ENCODE peak calls at places on chromosomes 16 and 17, in eight cellular contexts. K, B, Z, C, H, V, W and A are unnamed samples.

GRCh38 chr17:20944014-20944905 is 98.6 kb downstream of the USP22 start:
- DNase-seq in K (no peak), B (no peak), Z (no peak), C (peak; percentile 68), H (peak; percentile 19), V (peak; percentile 58), W (no peak), A (no peak)

GRCh38 chr17:77882481-77883212 is 75.9 kb upstream of the TNRC6C start:
- DNase-seq in K (peak; percentile 48), B (peak; percentile 31), Z (no peak), C (peak; percentile 51), H (no peak), V (no peak), W (peak; percentile 95), A (no peak)

GRCh38 chr16:87359121-87359520 is 24.5 kb downstream of the FBXO31 start:
- DNase-seq in K (no peak), B (no peak), Z (no peak), C (no peak), H (no peak), V (no peak), W (no peak), A (no peak)

GRCh38 chr16:7614022-7614795 is 281.6 kb downstream of the RBFOX1 start:
- DNase-seq in K (no peak), B (no peak), Z (no peak), C (no peak), H (no peak), V (no peak), W (no peak), A (no peak)

GRCh38 chr17:16415031-16415924 is at the start of gene TRPV2:
- DNase-seq in K (no peak), B (no peak), Z (peak; percentile 55), C (peak; percentile 65), H (peak; percentile 45), V (no peak), W (peak; percentile 71), A (no peak)

GRCh38 chr16:17467923-17468540 is 2.7 kb downstream of the XYLT1 start:
- DNase-seq in K (peak; percentile 79), B (no peak), Z (peak; percentile 26), C (peak; percentile 80), H (peak; percentile 84), V (no peak), W (peak; percentile 62), A (peak; percentile 70)

GRCh38 chr17:80953471-80954315 is 37.9 kb upstream of the CHMP6 start:
- DNase-seq in K (no peak), B (no peak), Z (no peak), C (no peak), H (peak; percentile 1), V (no peak), W (no peak), A (no peak)

GRCh38 chr16:56506941-56507340 is 12.9 kb downstream of the BBS2 start:
- DNase-seq in K (no peak), B (no peak), Z (no peak), C (no peak), H (no peak), V (no peak), W (no peak), A (no peak)

GRCh38 chr16:49021136-49021535 is 260.5 kb downstream of the CBLN1 start:
- DNase-seq in K (no peak), B (no peak), Z (no peak), C (no peak), H (peak; percentile 25), V (no peak), W (no peak), A (no peak)

GRCh38 chr16:1318268-1318545 is 8.8 kb downstream of the UBE2I start:
- DNase-seq in K (no peak), B (no peak), Z (no peak), C (no peak), H (no peak), V (no peak), W (no peak), A (no peak)

GRCh38 chr17:28585891-28586290 is 9.2 kb upstream of the ALDOC start:
- DNase-seq in K (no peak), B (no peak), Z (no peak), C (no peak), H (no peak), V (no peak), W (no peak), A (no peak)

GRCh38 chr16:22171953-22172352 is 9.6 kb downstream of the SDR42E2 start:
- DNase-seq in K (no peak), B (no peak), Z (no peak), C (no peak), H (no peak), V (no peak), W (no peak), A (no peak)

GRCh38 chr17:80252871-80253270 is 7.8 kb upstream of the RNF213 start:
- DNase-seq in K (peak; percentile 28), B (no peak), Z (peak; percentile 93), C (peak; percentile 84), H (peak; percentile 70), V (peak; percentile 76), W (peak; percentile 89), A (no peak)

GRCh38 chr17:78343099-78343432 is 16.8 kb downstream of the SOCS3 start:
- DNase-seq in K (peak; percentile 82), B (no peak), Z (peak; percentile 62), C (peak; percentile 60), H (no peak), V (peak; percentile 72), W (no peak), A (peak; percentile 92)

GRCh38 chr17:56595831-56596740 is 2.6 kb downstream of the NOG start:
- DNase-seq in K (peak; percentile 36), B (no peak), Z (no peak), C (no peak), H (peak; percentile 59), V (no peak), W (no peak), A (peak; percentile 50)

GRCh38 chr16:61834082-61834481 is 202.2 kb downstream of the CDH8 start:
- DNase-seq in K (no peak), B (no peak), Z (no peak), C (no peak), H (no peak), V (no peak), W (no peak), A (no peak)

GRCh38 chr16:35909351-35909954 is 2450.0 kb downstream of the TP53TG3F start:
- DNase-seq in K (no peak), B (no peak), Z (no peak), C (no peak), H (no peak), V (no peak), W (no peak), A (no peak)

GRCh38 chr17:37516131-37516561 is 26.5 kb downstream of the DUSP14 start:
- DNase-seq in K (no peak), B (no peak), Z (no peak), C (no peak), H (no peak), V (no peak), W (no peak), A (peak; percentile 70)

GRCh38 chr17:49157784-49158183 is 25.2 kb downstream of the B4GALNT2 start:
- DNase-seq in K (no peak), B (no peak), Z (peak; percentile 81), C (no peak), H (no peak), V (no peak), W (no peak), A (no peak)

GRCh38 chr16:2791174-2791573 is 3.8 kb upstream of the PRSS33 start:
- DNase-seq in K (no peak), B (no peak), Z (no peak), C (no peak), H (no peak), V (no peak), W (peak; percentile 27), A (no peak)

DNA sequence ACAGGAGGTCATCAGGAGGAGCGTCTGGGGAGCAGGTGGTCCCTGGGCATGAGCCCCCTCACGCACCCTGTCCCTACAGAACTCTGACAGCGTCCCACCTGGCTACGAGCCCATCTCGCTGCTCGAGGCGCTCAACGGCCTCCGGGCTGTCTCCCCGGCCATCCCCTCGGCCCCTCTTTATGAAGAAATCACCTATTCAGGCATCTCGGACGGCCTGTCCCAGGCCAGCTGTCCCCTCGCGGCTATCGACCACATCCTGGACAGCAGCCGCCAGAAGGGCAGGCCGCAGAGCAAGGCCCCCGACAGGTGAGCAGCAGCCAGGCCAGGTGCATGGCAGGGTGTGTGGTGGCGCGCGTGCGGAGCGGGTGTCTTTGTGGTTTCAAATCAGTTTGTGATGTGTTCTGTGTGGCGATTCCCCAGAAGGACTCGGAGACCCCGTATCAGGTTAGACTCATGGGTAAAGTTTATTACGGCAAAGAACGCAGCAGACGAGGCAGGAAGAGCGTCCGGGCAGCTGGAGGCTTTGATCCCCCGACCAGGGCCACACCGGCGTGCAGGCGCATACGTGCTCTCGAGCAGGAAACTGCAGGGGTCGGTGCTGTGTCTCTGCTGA is 11.8 kb upstream of the NUDT16L1 start:
- DNase-seq in K (no peak), B (no peak), Z (no peak), C (no peak), H (no peak), V (no peak), W (no peak), A (no peak)
- H3K27ac ChIP-seq in K (no peak overlapping the region), B (peak overlapping the region; percentile 49), Z (no peak overlapping the region), C (no peak overlapping the region), H (no peak overlapping the region), V (peak overlapping the region; percentile 95), W (no peak overlapping the region), A (no peak overlapping the region)

GRCh38 chr16:10862432-10862831 is 14.6 kb upstream of the CIITA start:
- DNase-seq in K (peak; percentile 75), B (no peak), Z (no peak), C (no peak), H (no peak), V (peak; percentile 78), W (no peak), A (no peak)
- H3K27ac ChIP-seq in K (no peak overlapping the region), B (no peak overlapping the region), Z (no peak overlapping the region), C (no peak overlapping the region), H (no peak overlapping the region), V (no peak overlapping the region), W (no peak overlapping the region), A (no peak overlapping the region)

DNA sequence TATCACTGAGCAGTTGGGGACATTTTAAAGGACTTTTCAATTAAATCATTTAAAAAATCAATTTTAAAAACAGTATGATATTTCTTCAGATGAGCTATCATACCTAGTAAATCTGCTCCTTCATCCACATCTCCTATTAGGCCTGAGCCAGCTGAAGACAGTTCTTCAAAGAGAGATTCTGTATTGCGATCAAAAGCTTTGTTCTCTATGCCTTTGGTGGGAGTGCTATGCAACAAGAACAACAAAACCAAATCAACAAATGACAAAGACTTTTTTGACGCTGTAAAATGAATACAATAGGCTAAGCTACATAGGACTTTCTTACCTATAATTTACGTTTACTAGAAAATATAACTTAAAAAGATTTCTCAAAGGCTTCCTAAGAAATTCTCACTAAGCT is 106.5 kb downstream of the SPAG9 start:
- DNase-seq in K (no peak), B (no peak), Z (no peak), C (no peak), H (no peak), V (no peak), W (no peak), A (no peak)
- H3K27ac ChIP-seq in K (no peak overlapping the region), B (peak overlapping the region; percentile 90), Z (no peak overlapping the region), C (no peak overlapping the region), H (no peak overlapping the region), V (no peak overlapping the region), W (no peak overlapping the region), A (no peak overlapping the region)

DNA sequence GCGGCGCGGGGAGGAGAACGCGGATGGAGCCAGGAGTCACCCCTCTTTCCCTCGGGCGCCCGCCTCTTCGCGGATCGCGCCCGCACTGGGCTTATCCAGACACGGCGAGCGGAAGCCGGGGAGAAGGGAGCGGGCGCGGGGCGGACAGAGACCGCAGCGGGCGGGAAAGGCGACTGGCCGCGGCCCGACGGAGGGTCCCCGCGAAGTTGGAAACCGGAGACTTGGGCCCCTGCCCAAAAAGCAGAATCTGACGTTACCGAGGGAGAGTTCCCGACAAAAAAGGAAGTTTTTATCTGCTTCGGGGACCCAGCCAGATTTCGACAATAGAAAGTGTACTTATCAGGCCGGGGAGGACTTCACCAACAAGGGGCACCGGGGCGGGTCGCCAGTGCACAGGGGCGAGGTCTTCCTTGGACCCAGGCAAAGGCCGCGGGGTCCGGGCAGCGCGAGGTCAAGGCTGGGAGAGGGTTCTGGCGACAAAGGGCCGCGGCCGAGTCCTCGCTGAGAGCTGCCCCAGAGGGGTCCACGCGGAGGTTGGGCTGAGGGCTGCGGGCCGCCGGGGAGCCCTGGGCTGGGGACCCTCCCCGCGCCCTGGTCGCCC is 512 bp downstream of the ST6GALNAC2 start:
- DNase-seq in K (no peak), B (no peak), Z (no peak), C (peak; percentile 43), H (peak; percentile 70), V (no peak), W (no peak), A (no peak)
- H3K27ac ChIP-seq in K (no peak overlapping the region), B (no peak overlapping the region), Z (peak overlapping the region; percentile 76), C (peak overlapping the region; percentile 52), H (no peak overlapping the region), V (peak overlapping the region; percentile 92), W (no peak overlapping the region), A (no peak overlapping the region)